ENCODE peak calls at places on chromosome 19, in six cellular contexts. N is IMR-90, D is K562, U is HepG2, E is A549, F is SK-N-SH. V is an unnamed sample.

GRCh38 chr19:44800461-44800860 is 8.4 kb upstream of the BCAM start:
- DNase-seq in E (peak), N (peak), D (peak), U (peak), F (peak), V (peak)

GRCh38 chr19:31498781-31499180 is 149.5 kb upstream of the TSHZ3 start:
- DNase-seq in D (no peak), N (no peak), U (no peak), F (no peak), E (no peak), V (no peak)

GRCh38 chr19:16185925-16186234 is 670 bp downstream of the FAM32A start:
- DNase-seq in N (no peak), U (peak), F (peak), E (no peak), D (no peak), V (no peak)

GRCh38 chr19:27762933-27763332 is 1450.0 kb downstream of the UQCRFS1 start:
- DNase-seq in F (no peak), D (no peak), N (no peak), U (no peak), E (no peak), V (no peak)

GRCh38 chr19:34082289-34083077 is 89.8 kb upstream of the LSM14A start:
- DNase-seq in U (no peak), E (no peak), F (no peak), N (no peak), D (no peak), V (peak)

GRCh38 chr19:45092747-45093678 is at the start of gene PPP1R37:
- DNase-seq in E (peak), F (peak), U (peak), N (peak), D (peak), V (peak)

GRCh38 chr19:5627395-5627904 is 4.6 kb downstream of the SAFB start:
- DNase-seq in D (peak), E (no peak), F (no peak), U (no peak), N (peak), V (no peak)

GRCh38 chr19:8336072-8336569 is 6.9 kb downstream of the KANK3 start:
- DNase-seq in N (no peak), F (no peak), U (no peak), D (peak), E (no peak), V (no peak)

GRCh38 chr19:56538761-56539263 is at the start of gene ZFP28:
- DNase-seq in F (peak), E (no peak), U (no peak), D (peak), N (no peak), V (peak)

GRCh38 chr19:37966211-37967072 is 59.4 kb downstream of the SIPA1L3 start:
- DNase-seq in E (no peak), U (no peak), N (peak), D (no peak), F (no peak), V (no peak)

GRCh38 chr19:48364564-48365363 is 597 bp downstream of the SYNGR4 start:
- DNase-seq in D (no peak), N (no peak), E (no peak), U (no peak), F (no peak), V (no peak)

GRCh38 chr19:35671818-35672217 is 5.5 kb downstream of the UPK1A start:
- DNase-seq in U (peak), N (no peak), E (no peak), D (peak), F (no peak), V (no peak)

GRCh38 chr19:51808333-51808986 is 13.5 kb downstream of the FPR3 start:
- DNase-seq in F (peak), D (no peak), E (no peak), N (no peak), U (peak), V (no peak)

GRCh38 chr19:46032597-46033025 is 8.2 kb downstream of the IGFL4 start:
- DNase-seq in D (no peak), F (no peak), N (no peak), U (no peak), E (no peak), V (no peak)

GRCh38 chr19:19866599-19867248 is 1.0 kb downstream of the ZNF253 start:
- DNase-seq in D (peak), N (no peak), U (peak), F (peak), E (no peak), V (peak)

GRCh38 chr19:50501186-50501567 is 9.8 kb downstream of the JOSD2 start:
- DNase-seq in U (no peak), D (no peak), E (no peak), F (no peak), N (no peak), V (no peak)

GRCh38 chr19:31141301-31141700 is 207.9 kb downstream of the TSHZ3 start:
- DNase-seq in D (no peak), E (no peak), F (no peak), U (no peak), N (no peak), V (no peak)

GRCh38 chr19:15014579-15014978 is 34.7 kb upstream of the CASP14 start:
- DNase-seq in N (no peak), D (peak), F (no peak), U (no peak), E (no peak), V (no peak)

GRCh38 chr19:30799854-30800755 is 427.9 kb downstream of the ZNF536 start:
- DNase-seq in U (peak), D (peak), F (no peak), N (no peak), E (peak), V (peak)

GRCh38 chr19:55117636-55118391 is at the start of gene PPP1R12C:
- DNase-seq in U (peak), N (peak), E (peak), D (peak), F (peak), V (peak)
- TF ChIP-seq RFX5 in U (no peak), N (no peak), E (no peak), D (no peak), F (no peak), V (no peak)

GRCh38 chr19:873084-874019 is 13.9 kb downstream of the CFD start:
- DNase-seq in N (peak), E (no peak), F (peak), U (no peak), D (peak), V (no peak)
- TF ChIP-seq RFX5 in N (no peak), E (no peak), F (no peak), U (no peak), D (no peak), V (no peak)

DNA sequence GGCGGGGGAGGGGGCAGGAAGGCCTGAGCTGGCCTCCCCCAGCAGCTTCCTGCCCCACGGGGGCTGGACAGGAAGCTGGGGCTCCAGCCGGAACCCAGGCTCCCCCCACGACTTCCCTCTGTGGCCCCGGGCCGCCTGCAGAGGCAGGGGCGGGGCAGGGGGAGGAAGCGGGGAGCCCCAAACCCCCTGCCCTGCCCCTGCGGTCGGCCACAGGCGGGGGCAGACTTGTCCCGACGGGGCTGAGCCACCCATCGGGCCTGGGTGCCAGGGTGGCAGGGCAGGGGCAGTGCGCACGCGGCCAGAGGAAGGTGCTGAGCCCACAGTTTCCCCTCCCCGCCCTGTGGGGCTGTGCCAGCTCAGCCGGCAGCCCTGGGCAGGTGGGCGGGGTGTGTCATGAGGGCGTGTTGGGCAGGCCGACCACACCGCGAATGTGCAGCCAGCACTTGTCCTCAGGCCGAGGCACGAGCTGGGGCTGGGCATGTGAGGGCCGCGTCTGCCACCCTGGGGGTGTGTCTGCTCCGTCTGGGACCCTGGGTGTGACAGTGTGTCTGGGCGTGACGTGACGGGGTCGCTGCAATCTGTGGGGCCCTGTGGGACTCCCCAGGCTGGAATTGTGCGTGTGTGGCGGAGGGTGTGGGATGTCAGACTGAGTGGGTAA is 17.7 kb downstream of the CCDC97 start:
- DNase-seq in D (peak), N (peak), F (peak), E (no peak), U (no peak), V (no peak)
- TF ChIP-seq RFX5 in D (no peak), N (no peak), F (no peak), E (no peak), U (no peak), V (no peak)

DNA sequence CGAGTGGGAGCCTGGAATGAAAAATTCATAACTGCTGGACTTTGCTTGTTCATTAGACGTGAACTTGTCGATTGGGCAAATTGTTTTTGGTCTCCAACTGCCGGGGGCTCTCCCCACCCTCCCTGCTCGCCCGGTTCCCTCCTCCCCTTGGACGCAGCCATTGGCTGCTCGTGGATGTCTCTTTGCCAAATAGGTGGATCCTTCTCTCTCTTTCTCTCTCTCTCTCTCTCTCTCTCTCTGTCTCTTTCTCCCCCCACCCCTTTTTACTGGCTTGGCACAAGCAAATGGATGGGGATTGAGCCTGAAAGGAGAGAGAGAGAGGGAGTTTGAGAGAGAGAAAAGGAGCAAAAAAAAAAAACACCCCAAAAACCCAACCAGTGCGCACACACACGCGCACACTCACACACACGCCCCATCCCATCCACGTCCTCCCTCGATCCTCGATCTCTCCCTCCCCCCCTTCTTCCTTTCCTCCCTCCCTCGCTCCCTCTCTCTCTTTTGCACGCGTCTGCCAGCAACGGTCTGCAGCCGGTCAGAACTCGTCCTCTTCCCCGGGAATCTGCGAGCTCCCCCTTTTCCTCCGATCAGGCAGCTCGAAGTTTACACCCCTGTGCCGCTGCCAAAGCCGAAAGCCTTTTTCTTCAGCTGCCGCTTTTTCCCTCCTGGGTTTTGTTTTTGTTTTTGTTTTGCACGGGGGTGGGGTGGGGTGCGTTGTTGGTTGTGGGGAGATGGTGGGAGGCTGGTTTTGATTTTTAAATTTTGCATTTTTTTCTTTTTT is 27.8 kb downstream of the NFIX start:
- DNase-seq in E (peak), U (peak), N (peak), D (peak), F (peak), V (no peak)
- TF ChIP-seq RFX5 in E (no peak), U (no peak), N (no peak), D (no peak), F (no peak), V (no peak)

DNA sequence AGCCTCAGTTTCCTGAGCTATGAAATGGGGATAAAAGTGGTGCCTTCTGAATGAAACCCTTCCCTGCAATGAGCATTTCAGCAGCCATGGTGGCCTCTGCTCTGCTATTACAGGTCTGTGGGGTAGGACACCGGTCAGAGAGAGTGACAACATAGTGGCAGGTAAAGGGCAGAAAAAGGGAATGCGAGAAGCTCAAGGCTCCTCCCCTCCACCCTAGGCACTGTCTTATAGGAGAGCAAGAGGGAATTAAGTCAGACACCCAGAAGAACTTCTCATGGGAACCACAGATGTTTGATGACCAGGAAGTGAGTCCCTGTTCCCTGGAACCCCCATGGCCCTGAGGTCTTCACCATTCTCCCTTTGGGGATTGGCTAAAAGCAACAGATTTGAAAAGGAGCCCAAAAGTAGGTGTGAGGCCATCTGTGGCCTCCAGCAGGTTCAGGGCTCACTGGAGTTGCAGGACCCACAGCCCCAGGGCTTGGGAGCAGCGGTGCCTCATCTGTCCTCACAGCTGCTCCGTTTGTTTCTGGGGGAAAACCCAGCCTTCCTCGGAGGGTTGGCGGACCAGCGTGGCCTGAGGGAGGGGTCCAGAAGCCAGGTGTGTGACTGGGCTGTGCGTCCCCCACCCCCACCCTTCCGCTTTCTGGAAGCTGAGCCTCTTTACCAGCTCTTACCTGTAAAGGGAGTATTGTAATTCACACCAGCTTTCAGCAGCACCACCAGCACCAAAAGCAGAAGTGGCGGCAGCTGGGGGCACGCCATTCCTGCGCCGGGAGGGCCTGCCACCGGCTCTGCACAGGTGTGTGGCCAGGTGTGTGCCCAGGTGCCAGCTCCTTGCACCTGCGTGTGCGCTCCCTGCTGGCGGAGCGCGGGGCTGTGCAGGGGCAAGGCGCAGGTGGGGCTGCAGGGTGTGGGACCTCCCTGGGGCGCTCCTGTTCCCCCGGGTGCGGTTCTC is 19.4 kb downstream of the IQCN start:
- DNase-seq in F (no peak), E (no peak), N (no peak), U (no peak), D (no peak), V (peak)
- TF ChIP-seq RFX5 in F (no peak), E (no peak), N (no peak), U (no peak), D (no peak), V (no peak)

GRCh38 chr19:42985588-42985987 is 40.7 kb downstream of the PSG11 start:
- DNase-seq in U (no peak), D (no peak), E (no peak), F (no peak), N (peak), V (no peak)
- TF ChIP-seq RFX5 in U (no peak), D (no peak), E (no peak), F (no peak), N (no peak), V (no peak)

V was measured in H1.